ENCODE peak calls at places on chromosomes 12 and 14, in seven cellular contexts. B is cardiac muscle cell, S is IMR-90, P is esophagus muscularis mucosa, A is Karpas-422, J is GM23248, T is lung. Q is an unnamed sample. For H3K4me1, the result is how much of the 10 kb centered on the place peaks cover.

GRCh38 chr12:126760109-126760508 is 1506.9 kb upstream of the TMEM132C start:
- DNase-seq in B (no peak), S (no peak), P (no peak), A (no peak), J (peak), T (no peak), Q (no peak)

GRCh38 chr14:22563987-22564386 is 25.0 kb downstream of the DAD1 start:
- DNase-seq in B (no peak), S (no peak), P (no peak), A (no peak), J (no peak), T (no peak), Q (no peak)

GRCh38 chr12:48175613-48176416 is 7.6 kb upstream of the CCDC184 start:
- DNase-seq in B (no peak), S (no peak), P (no peak), A (no peak), J (peak), T (no peak), Q (no peak)

GRCh38 chr12:117466677-117467362 is 105.4 kb upstream of the NOS1 start:
- DNase-seq in B (no peak), S (no peak), P (no peak), A (no peak), J (no peak), T (no peak), Q (no peak)

GRCh38 chr12:110641512-110641911 is 27.6 kb downstream of the TCTN1 start:
- DNase-seq in B (peak), S (peak), P (no peak), A (no peak), J (no peak), T (no peak), Q (no peak)

GRCh38 chr14:39265741-39266588 is 32.2 kb downstream of the MIA2 start:
- DNase-seq in B (peak), S (peak), P (no peak), A (peak), J (peak), T (no peak), Q (no peak)

GRCh38 chr12:68871396-68871795 is 61.6 kb downstream of the CPM start:
- DNase-seq in B (no peak), S (no peak), P (no peak), A (no peak), J (no peak), T (no peak), Q (no peak)

GRCh38 chr12:90859591-90859990 is 95.4 kb downstream of the CCER1 start:
- DNase-seq in B (no peak), S (no peak), P (no peak), A (no peak), J (no peak), T (no peak), Q (no peak)

GRCh38 chr12:91885851-91886250 is 259.8 kb downstream of the BTG1 start:
- DNase-seq in B (no peak), S (no peak), P (no peak), A (no peak), J (no peak), T (no peak), Q (no peak)

GRCh38 chr12:19307451-19307850 is 131.8 kb upstream of the AEBP2 start:
- DNase-seq in B (no peak), S (no peak), P (no peak), A (no peak), J (no peak), T (no peak), Q (no peak)

GRCh38 chr12:31005944-31006361 is 67.7 kb upstream of the DDX11 start:
- DNase-seq in B (no peak), S (peak), P (no peak), A (no peak), J (peak), T (no peak), Q (no peak)

GRCh38 chr14:69928111-69928523 is 48.9 kb downstream of the SMOC1 start:
- DNase-seq in B (no peak), S (peak), P (no peak), A (no peak), J (peak), T (no peak), Q (no peak)

GRCh38 chr12:123598522-123598921 is 3.4 kb upstream of the DDX55 start:
- DNase-seq in B (no peak), S (no peak), P (no peak), A (no peak), J (no peak), T (no peak), Q (no peak)

GRCh38 chr12:67826148-67826547 is 163.1 kb upstream of the IFNG-AS1 start:
- DNase-seq in B (no peak), S (peak), P (no peak), A (no peak), J (peak), T (no peak), Q (no peak)

GRCh38 chr12:38392584-38393144 is 76.1 kb downstream of the ALG10B start:
- DNase-seq in B (no peak), S (no peak), P (no peak), A (no peak), J (peak), T (no peak), Q (no peak)

GRCh38 chr12:132495629-132496207 is 5.8 kb downstream of the FBRSL1 start:
- DNase-seq in B (no peak), S (no peak), P (no peak), A (no peak), J (no peak), T (no peak), Q (no peak)

GRCh38 chr12:130729344-130729743 is 13.2 kb upstream of the RIMBP2 start:
- DNase-seq in B (no peak), S (no peak), P (no peak), A (no peak), J (no peak), T (no peak), Q (no peak)

GRCh38 chr12:44431647-44432352 is 444.3 kb downstream of the NELL2 start:
- DNase-seq in B (no peak), S (no peak), P (no peak), A (peak), J (no peak), T (no peak), Q (no peak)

GRCh38 chr12:47080725-47081502 is 1.2 kb upstream of the AMIGO2 start:
- DNase-seq in B (peak), S (peak), P (no peak), A (peak), J (peak), T (peak), Q (peak)

GRCh38 chr12:607541-608001 is 55.7 kb downstream of the NINJ2 start:
- DNase-seq in B (no peak), S (no peak), P (no peak), A (no peak), J (no peak), T (peak), Q (no peak)

GRCh38 chr14:75141967-75142366 is 15.1 kb upstream of the NEK9 start:
- DNase-seq in B (peak), S (peak), P (no peak), A (peak), J (peak), T (no peak), Q (peak)

GRCh38 chr12:80058586-80058985 is 40.8 kb upstream of the OTOGL start:
- DNase-seq in B (no peak), S (no peak), P (no peak), A (no peak), J (no peak), T (no peak), Q (no peak)

GRCh38 chr12:25054783-25055144 is 105.9 kb upstream of the BCAT1 start:
- DNase-seq in B (no peak), S (peak), P (no peak), A (peak), J (peak), T (no peak), Q (peak)

GRCh38 chr12:76519538-76519937 is 40.0 kb downstream of the OSBPL8 start:
- DNase-seq in B (no peak), S (no peak), P (no peak), A (no peak), J (no peak), T (no peak), Q (no peak)

GRCh38 chr14:32620303-32620702 is 291.2 kb downstream of the AKAP6 start:
- DNase-seq in B (no peak), S (peak), P (no peak), A (no peak), J (peak), T (no peak), Q (no peak)

GRCh38 chr12:109811624-109811995 is 21.6 kb downstream of the TRPV4 start:
- DNase-seq in B (no peak), S (no peak), P (no peak), A (no peak), J (no peak), T (no peak), Q (no peak)

GRCh38 chr14:75229576-75229922 is 49.1 kb upstream of the FOS start:
- DNase-seq in B (no peak), S (no peak), P (no peak), A (no peak), J (no peak), T (no peak), Q (no peak)

GRCh38 chr14:23185046-23185445 is 1.6 kb upstream of the SLC7A8 start:
- DNase-seq in B (no peak), S (peak), P (no peak), A (no peak), J (peak), T (no peak), Q (no peak)

GRCh38 chr12:81542621-81543020 is 216.5 kb downstream of the PPFIA2 start:
- DNase-seq in B (no peak), S (no peak), P (no peak), A (no peak), J (no peak), T (no peak), Q (no peak)

GRCh38 chr12:1398673-1399072 is 195.7 kb downstream of the FBXL14 start:
- DNase-seq in B (no peak), S (peak), P (no peak), A (no peak), J (peak), T (no peak), Q (no peak)

GRCh38 chr12:68324531-68324930 is 7.6 kb downstream of the MDM1 start:
- DNase-seq in B (no peak), S (no peak), P (no peak), A (no peak), J (no peak), T (no peak), Q (no peak)

GRCh38 chr14:49954171-49954631 is 61.3 kb downstream of the ARF6 start:
- DNase-seq in B (no peak), S (peak), P (no peak), A (no peak), J (peak), T (peak), Q (no peak)

GRCh38 chr14:65456247-65456646 is 43.7 kb downstream of the FUT8 start:
- DNase-seq in B (no peak), S (no peak), P (no peak), A (no peak), J (no peak), T (no peak), Q (no peak)

GRCh38 chr12:30201301-30202160 is 417.8 kb upstream of the TMTC1 start:
- DNase-seq in B (peak), S (no peak), P (no peak), A (no peak), J (peak), T (no peak), Q (no peak)

GRCh38 chr12:70535896-70536374 is 101.3 kb downstream of the PTPRB start:
- DNase-seq in B (no peak), S (no peak), P (no peak), A (no peak), J (no peak), T (no peak), Q (no peak)

GRCh38 chr12:49524660-49525324 is 14.0 kb upstream of the KCNH3 start:
- DNase-seq in B (no peak), S (no peak), P (no peak), A (no peak), J (peak), T (no peak), Q (no peak)

GRCh38 chr12:66662729-66663128 is 16.1 kb downstream of the GRIP1 start:
- DNase-seq in B (no peak), S (peak), P (no peak), A (no peak), J (peak), T (no peak), Q (no peak)

GRCh38 chr12:48092606-48093005 is 13.3 kb downstream of the SENP1 start:
- DNase-seq in B (no peak), S (peak), P (no peak), A (no peak), J (no peak), T (no peak), Q (no peak)

GRCh38 chr12:95940514-95940913 is 1.9 kb downstream of the CCDC38 start:
- DNase-seq in B (no peak), S (no peak), P (no peak), A (no peak), J (no peak), T (no peak), Q (no peak)

DNA sequence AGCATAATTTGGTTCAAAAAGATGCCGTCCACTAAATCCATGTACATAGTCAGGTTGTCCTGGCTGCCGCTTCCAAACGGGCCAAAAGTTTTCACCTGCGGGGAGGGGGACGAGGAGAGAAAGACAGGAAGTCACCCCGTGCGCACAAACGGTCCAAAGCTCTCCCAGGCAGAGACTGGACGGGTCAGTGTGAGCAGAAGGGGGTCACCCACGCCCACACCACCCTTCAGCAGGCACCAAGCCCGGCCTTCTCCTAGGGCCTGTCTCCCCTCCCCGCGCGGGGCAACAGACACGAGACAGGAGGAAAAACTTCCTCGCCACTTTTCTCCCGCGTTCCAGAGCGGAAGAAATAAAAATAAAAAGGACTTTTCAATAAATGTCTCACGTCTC is 881 bp downstream of the CCDC88C start:
- DNase-seq in B (no peak), S (no peak), P (no peak), A (peak), J (no peak), T (no peak), Q (no peak)
- H3K4me1 ChIP-seq in B (under half), S (under half), P (under half), A (half or more), J (under half), T (under half), Q (under half)

GRCh38 chr14:100279563-100279962 is 26.7 kb downstream of the SLC25A29 start:
- DNase-seq in B (no peak), S (no peak), P (no peak), A (no peak), J (no peak), T (no peak), Q (no peak)
- H3K27ac ChIP-seq in B (no peak), S (no peak), P (no peak), A (peak), J (no peak), T (peak), Q (no peak)

GRCh38 chr14:52072266-52072780 is 3.5 kb upstream of the NID2 start:
- DNase-seq in B (no peak), S (no peak), P (peak), A (no peak), J (no peak), T (no peak), Q (no peak)
- H3K4me1 ChIP-seq in B (under half), S (under half), P (under half), A (under half), J (under half), T (under half), Q (under half)

GRCh38 chr12:100484891-100485511 is 11.3 kb downstream of the NR1H4 start:
- DNase-seq in B (no peak), S (no peak), P (no peak), A (no peak), J (no peak), T (no peak), Q (no peak)

GRCh38 chr12:100494026-100494425 is 20.4 kb downstream of the NR1H4 start:
- DNase-seq in B (no peak), S (no peak), P (no peak), A (no peak), J (no peak), T (no peak), Q (no peak)

GRCh38 chr12:100493371-100494012 is 19.8 kb downstream of the NR1H4 start:
- DNase-seq in B (no peak), S (no peak), P (no peak), A (no peak), J (no peak), T (no peak), Q (no peak)

GRCh38 chr12:100491104-100491503 is 17.4 kb downstream of the NR1H4 start:
- DNase-seq in B (no peak), S (no peak), P (no peak), A (no peak), J (no peak), T (no peak), Q (no peak)

GRCh38 chr12:100489326-100489725 is 15.7 kb downstream of the NR1H4 start:
- DNase-seq in B (no peak), S (no peak), P (no peak), A (no peak), J (no peak), T (no peak), Q (no peak)
- H3K27ac ChIP-seq in B (no peak), S (no peak), P (no peak), A (no peak), J (no peak), T (no peak), Q (no peak)

DNA sequence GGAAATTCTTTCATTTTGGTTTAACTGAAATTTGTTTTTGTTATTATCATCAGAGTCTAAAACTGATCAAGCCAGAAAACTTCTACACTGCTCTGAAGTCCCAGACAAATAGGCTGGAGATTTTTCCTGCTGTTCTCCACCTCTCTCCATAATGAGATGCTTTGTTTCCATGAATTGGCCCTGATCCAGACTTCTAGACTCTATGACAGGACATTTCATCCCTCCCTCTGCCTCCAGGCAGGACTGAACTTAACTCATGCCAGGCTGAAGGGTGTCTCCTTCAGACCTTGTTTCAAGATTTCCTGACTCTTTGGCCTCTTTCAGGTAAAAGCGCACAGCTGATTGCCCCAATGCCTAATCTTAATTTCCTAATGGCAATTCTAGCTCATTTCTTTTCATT is 69.1 kb upstream of the HOXC13 start:
- DNase-seq in B (no peak), S (no peak), P (no peak), A (no peak), J (no peak), T (no peak), Q (no peak)
- H3K4me1 ChIP-seq in B (under half), S (under half), P (under half), A (under half), J (under half), T (under half), Q (under half)

GRCh38 chr14:54672688-54673087 is 105.8 kb downstream of the SAMD4A start:
- DNase-seq in B (no peak), S (no peak), P (no peak), A (no peak), J (peak), T (no peak), Q (no peak)
- H3K27ac ChIP-seq in B (peak), S (no peak), P (peak), A (no peak), J (no peak), T (no peak), Q (no peak)

DNA sequence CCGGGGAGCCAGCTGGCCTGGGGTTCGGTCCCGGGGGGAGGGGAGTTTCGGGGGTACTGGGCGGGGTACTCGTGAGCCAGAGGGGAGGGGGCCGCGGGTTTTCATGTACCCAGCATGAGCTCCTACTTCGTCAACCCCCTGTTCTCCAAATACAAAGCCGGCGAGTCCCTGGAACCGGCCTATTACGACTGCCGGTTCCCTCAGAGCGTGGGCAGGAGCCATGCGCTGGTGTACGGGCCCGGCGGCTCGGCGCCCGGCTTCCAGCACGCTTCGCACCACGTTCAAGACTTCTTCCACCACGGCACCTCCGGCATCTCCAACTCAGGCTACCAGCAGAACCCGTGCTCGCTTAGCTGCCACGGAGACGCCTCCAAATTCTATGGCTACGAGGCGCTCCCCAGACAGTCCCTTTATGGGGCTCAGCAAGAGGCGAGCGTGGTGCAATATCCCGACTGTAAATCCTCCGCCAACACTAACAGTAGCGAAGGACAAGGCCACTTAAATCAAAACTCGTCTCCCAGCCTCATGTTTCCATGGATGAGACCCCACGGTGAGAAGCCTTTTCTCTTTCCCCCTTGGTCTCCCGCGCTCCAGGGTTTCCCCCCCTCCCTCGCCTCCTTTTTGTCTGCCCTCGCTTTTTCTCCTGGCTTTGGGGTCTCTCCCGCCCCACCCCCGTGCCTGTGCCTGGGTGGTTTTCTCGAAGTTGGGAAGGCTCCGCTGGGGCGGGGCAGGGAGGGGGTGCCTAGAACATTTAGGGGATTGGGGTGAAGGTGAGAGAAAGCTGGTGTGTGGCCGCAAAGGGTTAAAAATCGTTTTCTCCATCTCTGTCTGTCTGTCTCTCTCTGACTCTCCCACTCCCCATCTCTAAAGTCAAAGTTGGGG is 627 bp downstream of the HOXC8 start:
- DNase-seq in B (no peak), S (no peak), P (no peak), A (no peak), J (peak), T (no peak), Q (no peak)
- H3K4me1 ChIP-seq in B (under half), S (under half), P (under half), A (under half), J (under half), T (under half), Q (under half)

GRCh38 chr12:52186135-52186840 is 5.5 kb downstream of the KRT80 start:
- DNase-seq in B (no peak), S (peak), P (no peak), A (no peak), J (peak), T (no peak), Q (no peak)
- H3K27ac ChIP-seq in B (no peak), S (peak), P (peak), A (no peak), J (peak), T (peak), Q (no peak)

DNA sequence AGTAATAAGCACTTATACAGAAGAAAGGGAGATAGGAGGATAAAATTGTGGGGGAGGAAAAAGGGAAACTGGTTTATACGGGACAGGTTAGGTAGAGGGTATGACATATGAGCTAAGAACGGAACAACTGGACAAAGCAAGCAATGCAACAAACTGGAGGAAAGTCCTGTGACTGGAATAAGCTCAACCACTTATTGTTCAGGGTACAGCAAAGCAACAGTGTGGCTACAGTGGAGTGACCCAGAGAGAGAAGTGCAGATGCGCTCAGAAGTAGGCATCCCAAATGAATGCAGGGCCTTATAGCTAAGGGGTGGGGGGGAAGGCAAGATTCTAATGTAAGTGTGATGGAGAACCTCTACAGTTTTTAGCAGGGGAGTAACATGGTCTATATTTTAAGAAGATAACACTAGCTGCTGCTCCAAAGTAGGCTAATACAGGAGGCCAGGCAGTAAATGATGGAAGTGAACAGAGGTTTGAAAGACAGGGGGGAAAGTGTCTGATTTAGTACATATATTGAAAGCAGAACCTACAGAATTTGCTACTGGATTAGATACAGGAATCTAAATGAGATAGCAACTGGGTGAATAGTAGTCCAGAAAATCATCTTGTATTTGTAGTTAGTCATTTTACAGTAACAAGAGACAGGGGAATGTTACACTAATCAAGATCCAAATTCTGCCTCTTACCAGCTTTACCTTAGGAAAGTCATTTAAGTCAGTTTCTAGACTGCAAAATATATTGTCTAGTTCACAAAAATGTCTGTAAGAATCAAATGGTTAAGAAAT is 3.3 kb downstream of the UBE2N start:
- DNase-seq in B (no peak), S (no peak), P (no peak), A (no peak), J (no peak), T (no peak), Q (no peak)
- H3K4me1 ChIP-seq in B (under half), S (under half), P (half or more), A (half or more), J (under half), T (under half), Q (half or more)